ENCODE peak calls at places on chromosomes 2 and 18, in five cellular contexts. T is left cardiac atrium; F is NCI-H510A treated with DMSO at 0.1 percent for 48 hours; V is activated T-cell treated with anti-CD3 and anti-CD28 coated beads for 48 hours; E is activated CD4-positive, alpha-beta memory T cell treated with anti-CD3 and anti-CD28 coated beads for 36 hours. M is an unnamed sample.

GRCh38 chr2:228541794-228542193 is 360.3 kb upstream of the SPHKAP start:
- DNase-seq in T (no peak), F (no peak), V (no peak), E (no peak), M (no peak)

GRCh38 chr2:144332356-144333143 is 187.4 kb downstream of the ZEB2 start:
- DNase-seq in T (peak), F (peak), V (peak), E (peak), M (peak)

GRCh38 chr2:189700681-189701080 is 26.2 kb downstream of the ANKAR start:
- DNase-seq in T (no peak), F (no peak), V (no peak), E (no peak), M (no peak)

GRCh38 chr2:169509955-169510354 is 453 bp downstream of the KLHL41 start:
- DNase-seq in T (no peak), F (no peak), V (no peak), E (no peak), M (no peak)

GRCh38 chr2:178070824-178071223 is 1.8 kb downstream of the PDE11A start:
- DNase-seq in T (no peak), F (peak), V (no peak), E (no peak), M (no peak)

GRCh38 chr2:199804831-199805230 is 46.2 kb downstream of the FTCDNL1 start:
- DNase-seq in T (no peak), F (peak), V (no peak), E (no peak), M (no peak)

GRCh38 chr2:74101574-74102300 is 46.0 kb downstream of the BOLA3 start:
- DNase-seq in T (no peak), F (no peak), V (no peak), E (no peak), M (no peak)

GRCh38 chr2:129400825-129401224 is 578.6 kb upstream of the RAB6C start:
- DNase-seq in T (no peak), F (peak), V (no peak), E (no peak), M (no peak)

GRCh38 chr18:47594621-47595086 is 335.8 kb downstream of the SMAD2 start:
- DNase-seq in T (no peak), F (no peak), V (no peak), E (no peak), M (no peak)

GRCh38 chr2:239661334-239662312 is 260.8 kb upstream of the HDAC4 start:
- DNase-seq in T (no peak), F (no peak), V (no peak), E (peak), M (no peak)

GRCh38 chr2:54482725-54483124 is 26.6 kb downstream of the SPTBN1 start:
- DNase-seq in T (peak), F (no peak), V (no peak), E (no peak), M (no peak)

GRCh38 chr2:76958749-76959148 is 563.4 kb downstream of the LRRTM4 start:
- DNase-seq in T (no peak), F (no peak), V (no peak), E (no peak), M (no peak)

GRCh38 chr2:215542690-215543089 is 106.8 kb upstream of the FN1 start:
- DNase-seq in T (no peak), F (no peak), V (no peak), E (no peak), M (no peak)

GRCh38 chr2:223635080-223635479 is 32.9 kb upstream of the SCG2 start:
- DNase-seq in T (no peak), F (no peak), V (no peak), E (no peak), M (no peak)

GRCh38 chr2:135164431-135164830 is 112.3 kb downstream of the RAB3GAP1 start:
- DNase-seq in T (no peak), F (no peak), V (no peak), E (no peak), M (peak)

GRCh38 chr2:9641641-9642040 is 10.8 kb upstream of the YWHAQ start:
- DNase-seq in T (no peak), F (no peak), V (peak), E (peak), M (no peak)

GRCh38 chr2:237207641-237208040 is 122.0 kb downstream of the COPS8 start:
- DNase-seq in T (peak), F (no peak), V (no peak), E (no peak), M (no peak)

GRCh38 chr2:58553937-58554336 is 312.8 kb upstream of the FANCL start:
- DNase-seq in T (no peak), F (no peak), V (no peak), E (no peak), M (peak)

GRCh38 chr2:120014231-120014990 is 1.5 kb downstream of the EPB41L5 start:
- DNase-seq in T (no peak), F (peak), V (no peak), E (no peak), M (no peak)

GRCh38 chr2:172021074-172021931 is 21.6 kb downstream of the METAP1D start:
- DNase-seq in T (no peak), F (no peak), V (no peak), E (no peak), M (no peak)

GRCh38 chr2:36566887-36567286 is 31.1 kb downstream of the FEZ2 start:
- DNase-seq in T (no peak), F (no peak), V (no peak), E (no peak), M (no peak)

GRCh38 chr2:6724572-6725140 is 141.1 kb downstream of the CMPK2 start:
- DNase-seq in T (no peak), F (no peak), V (no peak), E (no peak), M (no peak)

GRCh38 chr18:13305326-13305725 is 86.8 kb downstream of the LDLRAD4 start:
- DNase-seq in T (no peak), F (no peak), V (no peak), E (no peak), M (no peak)

GRCh38 chr18:3538954-3539617 is 89.1 kb downstream of the TGIF1 start:
- DNase-seq in T (no peak), F (no peak), V (no peak), E (no peak), M (no peak)

GRCh38 chr2:55092439-55092838 is 42.2 kb upstream of the RTN4 start:
- DNase-seq in T (no peak), F (no peak), V (no peak), E (no peak), M (no peak)

GRCh38 chr2:42569883-42570282 is 1.5 kb downstream of the MTA3 start:
- DNase-seq in T (no peak), F (peak), V (no peak), E (no peak), M (no peak)

GRCh38 chr2:26670931-26671460 is 21.5 kb upstream of the KCNK3 start:
- DNase-seq in T (no peak), F (no peak), V (no peak), E (no peak), M (no peak)

GRCh38 chr18:52617931-52618330 is 277.9 kb downstream of the DCC start:
- DNase-seq in T (no peak), F (no peak), V (no peak), E (no peak), M (no peak)

GRCh38 chr18:8860845-8861642 is 155.7 kb downstream of the MTCL1 start:
- DNase-seq in T (no peak), F (no peak), V (no peak), E (no peak), M (no peak)

GRCh38 chr18:74610216-74610615 is 12.5 kb downstream of the ZNF407 start:
- DNase-seq in T (no peak), F (no peak), V (no peak), E (no peak), M (no peak)

GRCh38 chr2:129193961-129194360 is 785.5 kb upstream of the RAB6C start:
- DNase-seq in T (no peak), F (no peak), V (no peak), E (no peak), M (no peak)

GRCh38 chr2:211609127-211609526 is 929.5 kb downstream of the ERBB4 start:
- DNase-seq in T (no peak), F (no peak), V (no peak), E (no peak), M (no peak)

GRCh38 chr18:80191264-80191663 is 56.0 kb downstream of the PARD6G start:
- DNase-seq in T (no peak), F (no peak), V (no peak), E (no peak), M (no peak)